ENCODE peak calls at places on chromosomes 16 and 17, in six cellular contexts. P, D, C, I, H and J are unnamed samples.

GRCh38 chr16:88353691-88354090 is 29.1 kb upstream of the ZNF469 start:
- DNase-seq in P (no peak), D (peak; percentile 13), C (no peak), I (no peak), H (no peak), J (no peak)

GRCh38 chr16:78494674-78495073 is 395.2 kb downstream of the WWOX start:
- DNase-seq in P (no peak), D (no peak), C (no peak), I (no peak), H (no peak), J (no peak)

GRCh38 chr17:41548844-41549595 is 20.9 kb upstream of the KRT19 start:
- DNase-seq in P (peak; percentile 86), D (peak; percentile 90), C (peak; percentile 94), I (peak; percentile 83), H (no peak), J (peak; percentile 91)

GRCh38 chr17:43671075-43671692 is 9.5 kb upstream of the MEOX1 start:
- DNase-seq in P (no peak), D (no peak), C (no peak), I (no peak), H (no peak), J (no peak)

GRCh38 chr16:59886021-59886420 is 1151.9 kb upstream of the GOT2 start:
- DNase-seq in P (no peak), D (no peak), C (peak; percentile 78), I (no peak), H (no peak), J (no peak)

GRCh38 chr16:51465026-51465425 is 314.0 kb upstream of the SALL1 start:
- DNase-seq in P (no peak), D (no peak), C (no peak), I (no peak), H (no peak), J (no peak)

GRCh38 chr16:89043636-89044393 is 49.8 kb upstream of the ACSF3 start:
- DNase-seq in P (no peak), D (peak; percentile 26), C (no peak), I (no peak), H (no peak), J (no peak)

GRCh38 chr16:89729863-89730574 is 8.7 kb downstream of the ZNF276 start:
- DNase-seq in P (no peak), D (no peak), C (no peak), I (no peak), H (no peak), J (no peak)

GRCh38 chr16:86509759-86510464 is 415 bp upstream of the FOXF1 start:
- DNase-seq in P (peak; percentile 17), D (peak; percentile 65), C (no peak), I (no peak), H (no peak), J (no peak)

GRCh38 chr17:74117999-74118421 is 85.5 kb upstream of the RPL38 start:
- DNase-seq in P (no peak), D (no peak), C (no peak), I (no peak), H (no peak), J (no peak)

GRCh38 chr17:69142473-69142802 is 743 bp upstream of the ABCA6 start:
- DNase-seq in P (no peak), D (no peak), C (peak; percentile 54), I (no peak), H (no peak), J (no peak)

GRCh38 chr16:72921620-72922019 is 126.3 kb downstream of the ZFHX3 start:
- DNase-seq in P (peak; percentile 44), D (no peak), C (no peak), I (peak; percentile 33), H (no peak), J (peak; percentile 70)

GRCh38 chr16:68972720-68973119 is 129.4 kb downstream of the TANGO6 start:
- DNase-seq in P (no peak), D (no peak), C (no peak), I (no peak), H (no peak), J (no peak)

GRCh38 chr16:17416461-17417221 is 54.1 kb downstream of the XYLT1 start:
- DNase-seq in P (no peak), D (peak; percentile 63), C (peak; percentile 37), I (peak; percentile 22), H (no peak), J (peak; percentile 23)

GRCh38 chr16:49690778-49691177 is 165.1 kb downstream of the ZNF423 start:
- DNase-seq in P (no peak), D (no peak), C (no peak), I (no peak), H (no peak), J (no peak)

GRCh38 chr17:49180303-49180702 is 30.1 kb downstream of the GNGT2 start:
- DNase-seq in P (no peak), D (peak; percentile 77), C (peak; percentile 80), I (peak; percentile 71), H (no peak), J (no peak)

GRCh38 chr16:4404247-4404966 is 12.0 kb downstream of the CORO7 start:
- DNase-seq in P (peak; percentile 23), D (peak; percentile 49), C (peak; percentile 49), I (peak; percentile 47), H (no peak), J (no peak)

GRCh38 chr17:40949406-40949805 is 12.0 kb upstream of the KRT23 start:
- DNase-seq in P (no peak), D (no peak), C (no peak), I (no peak), H (no peak), J (no peak)

GRCh38 chr17:78974635-78975591 is 4.8 kb downstream of the LGALS3BP start:
- DNase-seq in P (peak; percentile 71), D (peak; percentile 84), C (peak; percentile 75), I (peak; percentile 67), H (no peak), J (peak; percentile 89)

GRCh38 chr16:86363057-86363490 is 147.3 kb upstream of the FOXF1 start:
- DNase-seq in P (no peak), D (no peak), C (no peak), I (no peak), H (no peak), J (no peak)

GRCh38 chr17:10702574-10702973 is 5.2 kb downstream of the ADPRM start:
- DNase-seq in P (no peak), D (no peak), C (no peak), I (no peak), H (no peak), J (no peak)

DNA sequence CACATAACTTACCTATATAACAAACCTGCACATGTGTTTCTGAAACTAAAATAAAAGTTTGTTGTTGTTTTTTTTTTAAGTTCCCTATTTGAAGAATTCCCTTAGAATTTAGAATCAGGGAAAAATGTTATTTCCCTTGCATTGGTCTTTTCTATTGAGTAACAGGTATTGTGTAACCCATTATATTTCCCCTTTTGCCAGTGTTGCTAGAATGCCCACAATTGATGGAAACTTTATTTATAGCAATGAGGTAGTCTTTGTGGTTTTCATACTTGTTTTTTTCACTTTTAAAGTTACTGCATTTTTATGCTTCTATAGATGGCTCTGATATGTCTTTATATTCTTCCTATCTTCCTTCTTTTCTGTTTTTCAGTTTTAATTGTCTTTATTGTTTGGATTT is 3.9 kb downstream of the NLRP1 start:
- DNase-seq in P (no peak), D (no peak), C (no peak), I (no peak), H (no peak), J (no peak)
- H3K36me3 ChIP-seq in P (no peaks in the 10 kb centered on the region), D (peaks cover 26% of the 10 kb centered on the region), C (no peaks in the 10 kb centered on the region), I (no peaks in the 10 kb centered on the region), H (peaks cover 45% of the 10 kb centered on the region), J (peaks cover 29% of the 10 kb centered on the region)

DNA sequence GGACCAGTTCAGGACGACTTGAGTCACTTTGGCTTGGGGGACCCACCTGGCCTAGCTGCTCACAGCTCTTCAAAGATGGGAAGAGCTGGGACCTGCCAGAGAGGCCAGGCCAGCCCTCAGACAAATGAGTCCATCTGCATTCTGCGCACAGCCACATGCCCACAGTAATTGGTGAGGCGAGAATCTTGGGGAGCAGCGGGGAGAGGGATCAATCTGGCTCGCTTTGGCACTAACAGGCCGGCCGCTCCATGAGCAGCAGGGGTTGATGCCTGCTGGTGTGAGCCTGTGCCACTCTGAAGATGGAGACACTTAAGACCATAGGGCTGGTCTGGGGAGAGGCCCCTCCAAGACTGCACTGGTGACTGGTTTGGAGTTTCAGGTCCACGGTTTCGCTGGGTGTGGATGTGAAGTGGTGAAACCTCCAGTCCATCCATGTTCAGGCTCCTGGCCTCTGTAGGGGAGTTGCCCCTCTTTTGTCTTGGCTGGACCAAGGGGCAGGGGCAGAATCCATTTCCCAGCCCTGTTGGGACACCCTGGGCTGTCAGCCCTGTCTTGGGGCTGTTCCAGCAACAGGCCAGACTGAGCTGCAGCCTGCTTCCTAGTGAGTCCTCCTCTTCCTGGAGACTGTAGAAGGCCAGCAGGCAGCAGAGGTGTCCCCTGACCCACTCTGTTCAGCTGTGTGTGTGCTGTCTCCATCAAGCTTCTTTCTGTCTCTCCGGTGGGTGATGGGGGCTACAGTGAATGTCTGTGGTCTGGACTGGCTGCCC is 7.3 kb downstream of the CTRL start:
- DNase-seq in P (no peak), D (no peak), C (no peak), I (no peak), H (no peak), J (no peak)
- H3K27me3 ChIP-seq in P (no peaks in the 10 kb centered on the region), D (no peaks in the 10 kb centered on the region), C (no peaks in the 10 kb centered on the region), I (no peaks in the 10 kb centered on the region), H (no peaks in the 10 kb centered on the region), J (no peaks in the 10 kb centered on the region)

GRCh38 chr17:7405413-7405881 is 1.6 kb upstream of the TMEM256 start:
- DNase-seq in P (peak; percentile 46), D (no peak), C (peak; percentile 14), I (peak; percentile 24), H (no peak), J (no peak)

GRCh38 chr17:7404737-7405412 is 978 bp upstream of the TMEM256 start:
- DNase-seq in P (no peak), D (peak; percentile 72), C (peak; percentile 57), I (peak; percentile 54), H (no peak), J (no peak)

GRCh38 chr17:7405882-7406825 is 1.5 kb upstream of the NLGN2 start:
- DNase-seq in P (no peak), D (no peak), C (no peak), I (no peak), H (no peak), J (no peak)

GRCh38 chr17:7403043-7403901 is 625 bp downstream of the TMEM256 start:
- DNase-seq in P (no peak), D (no peak), C (peak; percentile 56), I (peak; percentile 55), H (no peak), J (no peak)

DNA sequence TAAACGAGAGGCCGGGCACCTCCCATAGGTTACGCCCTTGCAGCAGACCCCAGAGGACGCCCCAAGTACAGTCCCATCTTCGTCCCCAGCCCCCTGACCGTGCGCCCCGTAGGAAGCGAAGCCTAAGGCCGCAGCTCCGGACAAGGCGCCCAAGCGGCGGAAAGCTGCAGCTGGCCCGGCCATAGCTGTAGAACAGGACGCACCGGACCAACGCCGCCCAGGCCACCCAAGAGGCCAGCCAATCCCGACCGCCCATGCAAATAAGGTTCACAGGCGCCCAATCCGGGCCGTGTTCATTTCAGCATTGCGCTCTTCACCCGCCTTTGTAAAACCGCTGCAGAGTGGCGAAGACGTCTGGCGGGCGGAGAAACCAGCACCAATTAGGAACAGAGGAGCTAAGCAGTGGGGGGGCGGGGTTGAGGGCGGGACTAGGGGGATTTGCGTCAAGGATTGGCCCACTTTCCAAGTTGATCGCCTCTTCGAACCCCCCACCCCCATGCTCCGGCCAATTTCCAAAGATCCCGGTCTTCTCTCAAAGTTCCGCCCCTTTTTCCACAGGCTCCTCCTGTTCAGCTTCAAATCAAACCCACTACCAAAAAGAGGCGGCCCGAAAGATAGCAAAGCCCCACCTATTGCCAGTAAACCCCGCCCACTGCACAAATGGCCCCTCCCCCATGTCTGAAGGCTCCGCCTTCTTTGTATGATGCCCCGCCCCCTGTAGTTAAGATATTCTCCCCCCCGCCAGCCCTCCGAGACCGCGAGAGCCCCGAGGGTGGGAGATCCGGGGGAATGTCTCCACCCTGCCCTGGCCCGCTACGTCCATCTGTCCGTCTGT is at the start of gene TMEM256:
- DNase-seq in P (peak; percentile 99), D (peak; percentile 98), C (peak; percentile 99), I (peak; percentile 99), H (peak; percentile 95), J (peak; percentile 97)
- TF ChIP-seq CTCF in P (no peak), D (no peak), C (peak; percentile 57), I (no peak), H (no peak), J (peak; percentile 25)

GRCh38 chr16:2003827-2004641 is 5.6 kb downstream of the ZNF598 start:
- DNase-seq in P (peak; percentile 66), D (peak; percentile 94), C (peak; percentile 78), I (peak; percentile 96), H (peak; percentile 49), J (peak; percentile 85)
- H3K36me3 ChIP-seq in P (no peaks in the 10 kb centered on the region), D (peaks cover 46% of the 10 kb centered on the region), C (peaks cover 23% of the 10 kb centered on the region), I (peaks cover 26% of the 10 kb centered on the region), H (peaks cover 57% of the 10 kb centered on the region), J (peaks cover 41% of the 10 kb centered on the region)